ENCODE peak calls at places on chromosomes 4 and X, in six cellular contexts. W, B, O, K, R and G are unnamed samples.

GRCh38 chr4:140168474-140168873 is 14.5 kb upstream of the MAML3 start:
- DNase-seq in W (no peak), K (no peak), B (no peak), O (no peak), R (no peak), G (no peak)

GRCh38 chr4:158068063-158068462 is 104.8 kb downstream of the GASK1B start:
- DNase-seq in O (no peak), R (no peak), B (no peak), K (no peak), W (no peak), G (no peak)

GRCh38 chrX:39909996-39910395 is 187.8 kb downstream of the BCOR start:
- DNase-seq in R (no peak), B (no peak), O (no peak), K (no peak), W (no peak), G (no peak)

GRCh38 chr4:58658701-58659100 is 1548.5 kb upstream of the IGFBP7 start:
- DNase-seq in K (no peak), B (no peak), O (no peak), W (no peak), R (no peak), G (no peak)

GRCh38 chrX:49041683-49042529 is 1.3 kb downstream of the TFE3 start:
- DNase-seq in R (no peak), W (peak; percentile 58), K (no peak), B (no peak), O (no peak), G (no peak)

GRCh38 chr4:61245321-61245720 is 45.2 kb downstream of the ADGRL3 start:
- DNase-seq in K (no peak), R (no peak), B (no peak), W (no peak), O (no peak), G (no peak)

GRCh38 chr4:164768516-164768915 is 14.6 kb downstream of the SMIM31 start:
- DNase-seq in K (peak; percentile 6), O (no peak), R (no peak), W (peak; percentile 3), B (no peak), G (no peak)

GRCh38 chr4:17380347-17380746 is 131.5 kb downstream of the QDPR start:
- DNase-seq in B (no peak), O (no peak), W (no peak), K (no peak), R (no peak), G (no peak)

GRCh38 chrX:22575161-22575845 is 302.6 kb downstream of the CBLL2 start:
- DNase-seq in K (no peak), W (no peak), R (no peak), B (no peak), O (no peak), G (no peak)

GRCh38 chr4:150127757-150128156 is 49.5 kb downstream of the DCLK2 start:
- DNase-seq in K (no peak), W (no peak), B (no peak), O (no peak), R (no peak), G (no peak)

GRCh38 chr4:105838082-105838481 is 57.2 kb upstream of the NPNT start:
- DNase-seq in B (no peak), R (no peak), O (no peak), W (no peak), K (no peak), G (no peak)
- H3K4me3 ChIP-seq in B (no peak overlapping the region), R (no peak overlapping the region), O (no peak overlapping the region), W (no peak overlapping the region), K (no peak overlapping the region), G (no peak overlapping the region)

GRCh38 chrX:65999029-65999562 is 40.8 kb downstream of the VSIG4 start:
- DNase-seq in W (peak; percentile 15), O (no peak), K (no peak), B (no peak), R (no peak), G (no peak)
- TF ChIP-seq POLR2A in W (no peak), O (no peak), K (no peak), B (no peak), R (no peak), G (no peak)

GRCh38 chr4:38023347-38024202 is 63.4 kb downstream of the PTTG2 start:
- DNase-seq in W (no peak), R (no peak), O (no peak), B (no peak), K (no peak), G (no peak)
- H3K4me3 ChIP-seq in W (no peak overlapping the region), R (no peak overlapping the region), O (no peak overlapping the region), B (no peak overlapping the region), K (no peak overlapping the region), G (no peak overlapping the region)

GRCh38 chr4:184283659-184284335 is 66.1 kb upstream of the ENPP6 start:
- DNase-seq in R (no peak), W (no peak), K (no peak), O (no peak), B (no peak), G (no peak)
- TF ChIP-seq POLR2A in R (no peak), W (no peak), K (no peak), O (no peak), B (peak; percentile 82), G (no peak)

DNA sequence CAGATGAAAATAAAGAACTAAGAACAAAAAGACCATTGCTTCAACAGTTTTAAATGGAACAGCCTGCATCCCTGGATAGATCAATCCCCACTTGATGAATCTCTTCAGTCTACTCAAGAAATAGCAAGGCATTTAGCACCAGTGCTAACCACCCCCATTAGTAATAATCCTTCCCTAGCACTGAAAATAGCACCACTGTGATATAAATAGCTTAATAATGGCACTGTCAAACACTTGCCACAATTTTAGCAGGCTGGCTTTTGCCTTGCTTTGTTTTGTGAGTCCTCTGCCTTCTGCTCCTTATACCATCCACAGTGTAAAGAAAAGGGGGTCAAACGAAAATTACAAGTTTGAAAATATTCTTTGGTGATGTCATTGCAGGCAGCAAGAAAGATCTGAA is 17.4 kb downstream of the DCX start:
- DNase-seq in R (no peak), B (no peak), K (no peak), O (no peak), W (no peak), G (no peak)
- H3K4me3 ChIP-seq in R (no peak overlapping the region), B (no peak overlapping the region), K (no peak overlapping the region), O (no peak overlapping the region), W (no peak overlapping the region), G (no peak overlapping the region)

GRCh38 chrX:42415636-42416035 is 362.3 kb downstream of the PPP1R2C start:
- DNase-seq in B (no peak), R (no peak), W (no peak), O (no peak), K (no peak), G (no peak)

DNA sequence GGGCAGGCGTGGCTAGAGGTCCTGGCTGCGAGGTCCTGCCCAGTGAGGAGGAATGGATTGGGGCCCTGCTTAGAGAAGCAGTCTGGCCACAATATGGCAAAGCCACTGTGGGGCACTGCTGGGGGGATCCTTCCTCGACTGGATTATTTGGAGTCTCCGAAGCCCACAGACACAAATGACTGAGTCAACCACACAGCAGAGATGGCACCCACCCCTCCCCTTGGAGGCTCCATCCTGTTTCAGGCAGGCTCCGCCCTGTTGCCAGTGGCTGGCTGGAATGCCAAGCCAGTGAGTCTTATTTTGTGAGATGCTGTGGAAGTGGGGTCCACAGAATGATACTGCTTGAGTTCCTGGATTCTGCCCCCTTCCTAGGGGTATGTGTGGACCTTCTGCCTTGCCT is 363.9 kb downstream of the PPP1R2C start:
- DNase-seq in B (no peak), K (no peak), R (no peak), W (no peak), O (no peak), G (no peak)
- TF ChIP-seq POLR2A in B (no peak), K (no peak), R (no peak), W (no peak), O (no peak), G (no peak)

DNA sequence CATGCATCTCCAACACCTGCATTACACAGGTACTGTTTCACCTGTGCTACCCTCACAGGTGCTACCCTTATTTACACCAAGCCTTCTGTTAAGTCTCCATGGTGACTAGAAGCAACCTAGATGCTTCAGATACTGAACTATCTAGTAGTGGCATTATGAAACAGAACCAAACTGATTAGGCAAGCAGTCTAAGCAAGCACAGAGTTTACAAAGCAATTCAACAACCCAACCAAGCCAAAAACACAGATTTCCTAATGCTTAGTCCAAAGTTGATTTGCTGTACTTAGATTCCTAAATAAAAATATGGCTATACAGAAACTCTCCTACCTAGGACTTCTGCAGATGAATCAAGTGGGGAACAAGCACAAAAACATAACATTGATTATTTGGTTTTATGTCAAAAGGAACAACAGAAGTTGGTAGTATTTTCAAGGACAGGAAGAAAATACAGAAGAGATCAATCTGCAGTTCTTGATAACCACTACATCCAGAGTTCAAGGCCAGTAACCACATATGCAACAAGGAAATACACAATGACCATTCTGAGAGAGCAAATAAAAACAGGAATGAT is 3.2 kb downstream of the TAPT1 start:
- DNase-seq in O (no peak), B (no peak), R (no peak), K (no peak), W (no peak), G (no peak)
- H3K4me3 ChIP-seq in O (no peak overlapping the region), B (peak overlapping the region; percentile 21), R (no peak overlapping the region), K (no peak overlapping the region), W (peak overlapping the region; percentile 7), G (no peak overlapping the region)

GRCh38 chr4:73299548-73300280 is 41.1 kb upstream of the ANKRD17 start:
- DNase-seq in W (no peak), O (no peak), R (no peak), B (no peak), K (no peak), G (no peak)
- TF ChIP-seq POLR2A in W (no peak), O (no peak), R (no peak), B (no peak), K (no peak), G (no peak)